ENCODE peak calls at places on chromosomes 3 and 15, in five cellular contexts. One of them, this sample, is unnamed.

GRCh38 chr3:112097378-112097777 is 11.2 kb downstream of the C3orf52 start:
- ATAC-seq in upper lobe of right lung: peak; percentile 78
- ATAC-seq in GM12878: peak; percentile 85
- ATAC-seq in A549: peak; percentile 95
- ATAC-seq in WTC11: no peak
- ATAC-seq in this sample: peak; percentile 48

GRCh38 chr15:58423858-58424608 is 7.8 kb upstream of the LIPC start:
- ATAC-seq in upper lobe of right lung: no peak
- ATAC-seq in GM12878: no peak
- ATAC-seq in A549: peak; percentile 18
- ATAC-seq in WTC11: no peak
- ATAC-seq in this sample: no peak

GRCh38 chr3:183584246-183584913 is 28.9 kb upstream of the KLHL6 start:
- ATAC-seq in upper lobe of right lung: peak; percentile 54
- ATAC-seq in GM12878: peak; percentile 24
- ATAC-seq in A549: no peak
- ATAC-seq in WTC11: peak; percentile 54
- ATAC-seq in this sample: peak; percentile 60

GRCh38 chr3:188468672-188469071 is 314.7 kb downstream of the LPP start:
- ATAC-seq in upper lobe of right lung: no peak
- ATAC-seq in GM12878: no peak
- ATAC-seq in A549: no peak
- ATAC-seq in WTC11: no peak
- ATAC-seq in this sample: peak; percentile 65

GRCh38 chr15:47288794-47289193 is 428.5 kb upstream of the SEMA6D start:
- ATAC-seq in upper lobe of right lung: no peak
- ATAC-seq in GM12878: no peak
- ATAC-seq in A549: no peak
- ATAC-seq in WTC11: no peak
- ATAC-seq in this sample: no peak

GRCh38 chr15:49530106-49530505 is 90.5 kb downstream of the FAM227B start:
- ATAC-seq in upper lobe of right lung: no peak
- ATAC-seq in GM12878: no peak
- ATAC-seq in A549: no peak
- ATAC-seq in WTC11: no peak
- ATAC-seq in this sample: no peak

GRCh38 chr3:58357402-58357801 is 24.7 kb downstream of the PXK start:
- ATAC-seq in upper lobe of right lung: no peak
- ATAC-seq in GM12878: no peak
- ATAC-seq in A549: no peak
- ATAC-seq in WTC11: no peak
- ATAC-seq in this sample: no peak

GRCh38 chr3:81735334-81735733 is 26.1 kb downstream of the GBE1 start:
- ATAC-seq in upper lobe of right lung: no peak
- ATAC-seq in GM12878: no peak
- ATAC-seq in A549: no peak
- ATAC-seq in WTC11: no peak
- ATAC-seq in this sample: no peak

GRCh38 chr3:186746008-186746407 is 28.8 kb downstream of the KNG1 start:
- ATAC-seq in upper lobe of right lung: peak; percentile 98
- ATAC-seq in GM12878: peak; percentile 41
- ATAC-seq in A549: peak; percentile 98
- ATAC-seq in WTC11: peak; percentile 99
- ATAC-seq in this sample: peak; percentile 36

GRCh38 chr15:98017150-98017964 is 56.9 kb downstream of the ARRDC4 start:
- ATAC-seq in upper lobe of right lung: peak; percentile 27
- ATAC-seq in GM12878: no peak
- ATAC-seq in A549: no peak
- ATAC-seq in WTC11: no peak
- ATAC-seq in this sample: peak; percentile 76

GRCh38 chr15:50149090-50149489 is 30.1 kb upstream of the ATP8B4 start:
- ATAC-seq in upper lobe of right lung: no peak
- ATAC-seq in GM12878: peak; percentile 32
- ATAC-seq in A549: no peak
- ATAC-seq in WTC11: no peak
- ATAC-seq in this sample: no peak

GRCh38 chr3:47783673-47784072 is 2.0 kb upstream of the SMARCC1 start:
- ATAC-seq in upper lobe of right lung: no peak
- ATAC-seq in GM12878: no peak
- ATAC-seq in A549: no peak
- ATAC-seq in WTC11: no peak
- ATAC-seq in this sample: no peak

GRCh38 chr15:87724330-87724729 is 532.2 kb downstream of the NTRK3 start:
- ATAC-seq in upper lobe of right lung: peak; percentile 81
- ATAC-seq in GM12878: no peak
- ATAC-seq in A549: no peak
- ATAC-seq in WTC11: no peak
- ATAC-seq in this sample: peak; percentile 51

GRCh38 chr15:71328453-71328852 is 213.2 kb downstream of the THSD4 start:
- ATAC-seq in upper lobe of right lung: no peak
- ATAC-seq in GM12878: no peak
- ATAC-seq in A549: no peak
- ATAC-seq in WTC11: no peak
- ATAC-seq in this sample: no peak

GRCh38 chr3:48425281-48425812 is 4.5 kb downstream of the PLXNB1 start:
- ATAC-seq in upper lobe of right lung: no peak
- ATAC-seq in GM12878: no peak
- ATAC-seq in A549: no peak
- ATAC-seq in WTC11: no peak
- ATAC-seq in this sample: no peak

GRCh38 chr3:188472331-188472730 is 318.4 kb downstream of the LPP start:
- ATAC-seq in upper lobe of right lung: no peak
- ATAC-seq in GM12878: no peak
- ATAC-seq in A549: no peak
- ATAC-seq in WTC11: no peak
- ATAC-seq in this sample: no peak

GRCh38 chr15:31378363-31378903 is 51.8 kb downstream of the KLF13 start:
- ATAC-seq in upper lobe of right lung: no peak
- ATAC-seq in GM12878: no peak
- ATAC-seq in A549: no peak
- ATAC-seq in WTC11: no peak
- ATAC-seq in this sample: no peak

GRCh38 chr3:23811117-23811487 is 5.3 kb downstream of the UBE2E1 start:
- ATAC-seq in upper lobe of right lung: peak; percentile 13
- ATAC-seq in GM12878: peak; percentile 6
- ATAC-seq in A549: peak; percentile 61
- ATAC-seq in WTC11: no peak
- ATAC-seq in this sample: no peak

GRCh38 chr3:106317141-106318055 is 448.6 kb upstream of the CBLB start:
- ATAC-seq in upper lobe of right lung: no peak
- ATAC-seq in GM12878: no peak
- ATAC-seq in A549: no peak
- ATAC-seq in WTC11: no peak
- ATAC-seq in this sample: no peak

GRCh38 chr15:70050970-70051369 is 46.7 kb downstream of the TLE3 start:
- ATAC-seq in upper lobe of right lung: no peak
- ATAC-seq in GM12878: no peak
- ATAC-seq in A549: no peak
- ATAC-seq in WTC11: no peak
- ATAC-seq in this sample: no peak

GRCh38 chr3:11995061-11995460 is 9.1 kb upstream of the SYN2 start:
- ATAC-seq in upper lobe of right lung: no peak
- ATAC-seq in GM12878: no peak
- ATAC-seq in A549: no peak
- ATAC-seq in WTC11: peak; percentile 99
- ATAC-seq in this sample: no peak

GRCh38 chr3:8996681-8997121 is 33.4 kb upstream of the RAD18 start:
- ATAC-seq in upper lobe of right lung: peak; percentile 63
- ATAC-seq in GM12878: no peak
- ATAC-seq in A549: peak; percentile 71
- ATAC-seq in WTC11: peak; percentile 88
- ATAC-seq in this sample: peak; percentile 82

GRCh38 chr3:63228677-63229076 is 49.4 kb upstream of the SYNPR start:
- ATAC-seq in upper lobe of right lung: peak; percentile 68
- ATAC-seq in GM12878: peak; percentile 84
- ATAC-seq in A549: peak; percentile 32
- ATAC-seq in WTC11: peak; percentile 73
- ATAC-seq in this sample: no peak

GRCh38 chr3:195012100-195012499 is 258.9 kb downstream of the XXYLT1 start:
- ATAC-seq in upper lobe of right lung: no peak
- ATAC-seq in GM12878: no peak
- ATAC-seq in A549: no peak
- ATAC-seq in WTC11: no peak
- ATAC-seq in this sample: no peak

GRCh38 chr3:154486949-154487348 is 57.0 kb upstream of the GPR149 start:
- ATAC-seq in upper lobe of right lung: no peak
- ATAC-seq in GM12878: no peak
- ATAC-seq in A549: no peak
- ATAC-seq in WTC11: peak; percentile 59
- ATAC-seq in this sample: no peak

GRCh38 chr3:17179381-17180205 is 294.8 kb downstream of the PLCL2 start:
- ATAC-seq in upper lobe of right lung: no peak
- ATAC-seq in GM12878: peak; percentile 84
- ATAC-seq in A549: no peak
- ATAC-seq in WTC11: no peak
- ATAC-seq in this sample: no peak

GRCh38 chr15:67400890-67401289 is 120.0 kb upstream of the C15orf61 start:
- ATAC-seq in upper lobe of right lung: no peak
- ATAC-seq in GM12878: no peak
- ATAC-seq in A549: no peak
- ATAC-seq in WTC11: no peak
- ATAC-seq in this sample: no peak

GRCh38 chr3:89114841-89115223 is 7.4 kb downstream of the EPHA3 start:
- ATAC-seq in upper lobe of right lung: no peak
- ATAC-seq in GM12878: no peak
- ATAC-seq in A549: peak; percentile 52
- ATAC-seq in WTC11: peak; percentile 46
- ATAC-seq in this sample: no peak
- TF ChIP-seq CTCF in upper lobe of right lung: peak; percentile 1
- TF ChIP-seq CTCF in GM12878: no peak
- TF ChIP-seq CTCF in A549: no peak
- TF ChIP-seq CTCF in WTC11: no peak
- TF ChIP-seq CTCF in this sample: no peak

GRCh38 chr3:160618878-160619277 is 53.5 kb upstream of the KPNA4 start:
- ATAC-seq in upper lobe of right lung: no peak
- ATAC-seq in GM12878: no peak
- ATAC-seq in A549: no peak
- ATAC-seq in WTC11: no peak
- ATAC-seq in this sample: no peak

GRCh38 chr3:160616721-160617120 is 51.4 kb upstream of the KPNA4 start:
- ATAC-seq in upper lobe of right lung: no peak
- ATAC-seq in GM12878: no peak
- ATAC-seq in A549: peak; percentile 23
- ATAC-seq in WTC11: no peak
- ATAC-seq in this sample: no peak

GRCh38 chr3:160618363-160618762 is 53.0 kb upstream of the KPNA4 start:
- ATAC-seq in upper lobe of right lung: peak; percentile 88
- ATAC-seq in GM12878: no peak
- ATAC-seq in A549: peak; percentile 74
- ATAC-seq in WTC11: no peak
- ATAC-seq in this sample: no peak

GRCh38 chr3:160617636-160618035 is 52.3 kb upstream of the KPNA4 start:
- ATAC-seq in upper lobe of right lung: no peak
- ATAC-seq in GM12878: no peak
- ATAC-seq in A549: peak; percentile 38
- ATAC-seq in WTC11: peak; percentile 61
- ATAC-seq in this sample: no peak

GRCh38 chr3:160622263-160623045 is 54.5 kb upstream of the ARL14 start:
- ATAC-seq in upper lobe of right lung: no peak
- ATAC-seq in GM12878: no peak
- ATAC-seq in A549: no peak
- ATAC-seq in WTC11: no peak
- ATAC-seq in this sample: no peak
- TF ChIP-seq CTCF in upper lobe of right lung: no peak
- TF ChIP-seq CTCF in GM12878: no peak
- TF ChIP-seq CTCF in A549: no peak
- TF ChIP-seq CTCF in WTC11: no peak
- TF ChIP-seq CTCF in this sample: no peak

GRCh38 chr3:122013448-122013925 is 8.6 kb downstream of the ILDR1 start:
- ATAC-seq in upper lobe of right lung: peak; percentile 61
- ATAC-seq in GM12878: peak; percentile 6
- ATAC-seq in A549: no peak
- ATAC-seq in WTC11: peak; percentile 47
- ATAC-seq in this sample: no peak
- TF ChIP-seq CTCF in upper lobe of right lung: no peak
- TF ChIP-seq CTCF in GM12878: no peak
- TF ChIP-seq CTCF in A549: no peak
- TF ChIP-seq CTCF in WTC11: no peak
- TF ChIP-seq CTCF in this sample: no peak

DNA sequence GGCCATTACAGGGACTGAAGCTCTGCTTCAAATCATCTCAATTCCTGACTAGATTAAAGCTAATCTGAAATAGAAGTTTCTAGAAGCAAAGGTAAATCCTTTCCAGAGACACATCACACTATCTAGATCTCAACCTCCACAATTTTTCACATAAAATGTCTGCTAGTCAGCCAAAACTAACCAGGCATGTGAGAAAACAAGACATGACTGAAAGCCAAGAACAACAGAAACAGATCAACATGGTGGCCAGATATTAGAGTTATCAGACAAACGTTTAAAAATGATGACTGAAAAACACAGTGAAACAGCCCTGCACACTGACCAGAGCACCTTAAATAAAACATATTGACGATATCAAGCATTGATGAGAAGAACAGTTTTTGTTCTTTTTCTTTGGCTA is 59.1 kb downstream of the SUMF1 start:
- ATAC-seq in upper lobe of right lung: no peak
- ATAC-seq in GM12878: no peak
- ATAC-seq in A549: no peak
- ATAC-seq in WTC11: no peak
- ATAC-seq in this sample: no peak
- TF ChIP-seq CTCF in upper lobe of right lung: no peak
- TF ChIP-seq CTCF in GM12878: no peak
- TF ChIP-seq CTCF in A549: no peak
- TF ChIP-seq CTCF in WTC11: no peak
- TF ChIP-seq CTCF in this sample: no peak

DNA sequence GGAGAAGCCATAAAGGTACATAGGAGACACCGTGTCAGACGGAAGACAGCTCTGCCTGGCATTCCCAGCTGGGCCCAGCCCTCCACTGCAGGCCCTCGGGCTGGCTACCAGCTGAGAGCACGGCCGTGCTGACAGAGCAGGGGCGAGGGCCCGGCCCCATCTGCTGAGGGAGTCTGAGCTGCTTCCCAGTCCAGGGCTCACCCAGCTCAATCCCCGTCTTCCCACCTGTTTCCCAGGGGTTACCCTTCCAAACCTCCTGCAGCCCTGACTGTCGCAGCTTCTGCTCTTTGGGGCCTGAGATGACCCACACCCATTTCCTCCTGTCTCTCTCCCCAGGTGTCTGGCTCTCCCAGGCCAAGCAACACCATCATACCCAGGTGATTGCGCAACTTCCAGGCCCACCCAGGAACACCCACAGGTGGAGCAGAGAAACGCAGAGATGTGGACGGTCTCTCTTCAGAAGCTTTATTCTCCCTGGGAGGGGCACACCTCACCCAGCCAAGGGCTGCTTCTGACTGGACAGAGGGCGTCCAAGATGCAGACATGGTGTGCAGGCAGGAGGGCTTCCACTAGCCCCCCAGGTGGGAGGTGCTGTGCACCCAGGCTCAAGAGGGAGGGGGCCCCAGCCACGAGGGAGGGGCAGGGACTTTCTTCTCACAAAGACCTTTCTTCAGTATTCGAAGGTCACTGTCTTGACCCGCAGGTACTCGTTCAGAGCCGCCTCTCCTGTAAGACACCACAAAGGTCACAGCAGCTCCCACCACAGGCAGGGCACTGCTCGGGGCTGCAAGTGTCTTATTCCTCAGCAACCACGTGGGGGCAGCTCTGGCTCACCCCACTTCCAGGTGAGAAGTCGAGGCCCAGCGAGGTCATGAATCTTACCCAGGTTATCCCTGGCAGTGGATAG is 19.4 kb upstream of the SLC41A3 start:
- ATAC-seq in upper lobe of right lung: no peak
- ATAC-seq in GM12878: peak; percentile 49
- ATAC-seq in A549: peak; percentile 40
- ATAC-seq in WTC11: peak; percentile 92
- ATAC-seq in this sample: no peak
- TF ChIP-seq CTCF in upper lobe of right lung: no peak
- TF ChIP-seq CTCF in GM12878: no peak
- TF ChIP-seq CTCF in A549: no peak
- TF ChIP-seq CTCF in WTC11: peak; percentile 17
- TF ChIP-seq CTCF in this sample: no peak

This sample was measured in gastroesophageal sphincter.